ENCODE peak calls at places on chromosomes 16 and 17, in four cellular contexts. R, C, N and F are unnamed samples.

GRCh38 chr16:2511128-2511785 is 2.5 kb upstream of the ATP6V0C start:
- DNase-seq in R (peak), C (peak), N (peak), F (peak)

GRCh38 chr17:76956846-76957540 is 88.8 kb downstream of the MGAT5B start:
- DNase-seq in R (no peak), C (no peak), N (no peak), F (no peak)

GRCh38 chr16:89909777-89910716 is 8.6 kb upstream of the MC1R start:
- DNase-seq in R (peak), C (peak), N (peak), F (peak)

GRCh38 chr16:25198021-25198420 is 18.7 kb upstream of the AQP8 start:
- DNase-seq in R (no peak), C (no peak), N (no peak), F (no peak)

GRCh38 chr17:75679706-75680201 is 12.6 kb downstream of the SAP30BP start:
- DNase-seq in R (peak), C (peak), N (no peak), F (no peak)

GRCh38 chr17:34306466-34306865 is 12.8 kb upstream of the CCL8 start:
- DNase-seq in R (no peak), C (peak), N (no peak), F (no peak)

GRCh38 chr16:19481769-19482168 is 40.1 kb downstream of the GDE1 start:
- DNase-seq in R (no peak), C (no peak), N (no peak), F (no peak)

GRCh38 chr16:74281285-74281684 is 15.3 kb upstream of the PSMD7 start:
- DNase-seq in R (no peak), C (no peak), N (no peak), F (no peak)

GRCh38 chr16:34802396-34802795 is 1343.0 kb downstream of the TP53TG3F start:
- DNase-seq in R (no peak), C (no peak), N (no peak), F (no peak)

GRCh38 chr16:17287401-17287800 is 183.4 kb downstream of the XYLT1 start:
- DNase-seq in R (no peak), C (no peak), N (no peak), F (no peak)

GRCh38 chr17:16353702-16354174 is 469 bp upstream of the CENPV start:
- DNase-seq in R (no peak), C (no peak), N (no peak), F (no peak)

GRCh38 chr17:70855401-70856054 is 686.2 kb downstream of the KCNJ2 start:
- DNase-seq in R (no peak), C (no peak), N (no peak), F (no peak)

GRCh38 chr16:89149386-89149785 is 22.2 kb upstream of the CDH15 start:
- DNase-seq in R (no peak), C (no peak), N (no peak), F (no peak)

GRCh38 chr17:83173997-83174858 is 94.8 kb downstream of the METRNL start:
- DNase-seq in R (peak), C (peak), N (peak), F (no peak)

GRCh38 chr17:66755101-66755943 is 79.6 kb upstream of the CACNG5 start:
- DNase-seq in R (no peak), C (no peak), N (no peak), F (no peak)

GRCh38 chr16:67593288-67593687 is 31.0 kb downstream of the CTCF start:
- DNase-seq in R (no peak), C (no peak), N (no peak), F (no peak)

GRCh38 chr16:53829186-53829747 is 125.3 kb downstream of the FTO start:
- DNase-seq in R (no peak), C (no peak), N (no peak), F (no peak)

GRCh38 chr17:7015587-7016020 is 3.2 kb downstream of the RNASEK start:
- DNase-seq in R (no peak), C (no peak), N (no peak), F (no peak)

DNA sequence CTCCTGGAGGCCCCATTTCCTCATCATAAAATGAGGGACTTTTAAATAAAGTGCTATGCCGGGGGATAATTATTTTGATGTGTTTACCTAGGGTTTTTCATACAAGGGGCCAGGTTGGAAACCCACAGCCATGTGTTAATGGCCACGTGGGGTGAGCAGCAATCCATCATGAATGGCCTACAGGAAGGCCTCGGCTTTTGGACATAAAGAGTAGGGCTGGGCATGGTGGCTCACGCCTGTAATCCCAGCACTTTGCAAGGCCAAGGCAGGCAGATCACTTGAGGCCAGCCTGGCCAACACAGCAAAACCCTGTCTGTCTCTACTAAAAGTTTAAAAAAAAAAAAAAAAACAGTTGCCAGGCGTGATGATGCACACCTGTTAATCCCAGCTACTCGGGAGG is 40.3 kb downstream of the MEAK7 start:
- DNase-seq in R (no peak), C (no peak), N (no peak), F (no peak)
- H3K4me3 ChIP-seq in R (no peak), C (no peak), N (no peak), F (no peak)

GRCh38 chr17:50026901-50027638 is 28.8 kb upstream of the ITGA3 start:
- DNase-seq in R (peak), C (peak), N (peak), F (peak)
- H3K4me3 ChIP-seq in R (no peak), C (no peak), N (peak), F (peak)

DNA sequence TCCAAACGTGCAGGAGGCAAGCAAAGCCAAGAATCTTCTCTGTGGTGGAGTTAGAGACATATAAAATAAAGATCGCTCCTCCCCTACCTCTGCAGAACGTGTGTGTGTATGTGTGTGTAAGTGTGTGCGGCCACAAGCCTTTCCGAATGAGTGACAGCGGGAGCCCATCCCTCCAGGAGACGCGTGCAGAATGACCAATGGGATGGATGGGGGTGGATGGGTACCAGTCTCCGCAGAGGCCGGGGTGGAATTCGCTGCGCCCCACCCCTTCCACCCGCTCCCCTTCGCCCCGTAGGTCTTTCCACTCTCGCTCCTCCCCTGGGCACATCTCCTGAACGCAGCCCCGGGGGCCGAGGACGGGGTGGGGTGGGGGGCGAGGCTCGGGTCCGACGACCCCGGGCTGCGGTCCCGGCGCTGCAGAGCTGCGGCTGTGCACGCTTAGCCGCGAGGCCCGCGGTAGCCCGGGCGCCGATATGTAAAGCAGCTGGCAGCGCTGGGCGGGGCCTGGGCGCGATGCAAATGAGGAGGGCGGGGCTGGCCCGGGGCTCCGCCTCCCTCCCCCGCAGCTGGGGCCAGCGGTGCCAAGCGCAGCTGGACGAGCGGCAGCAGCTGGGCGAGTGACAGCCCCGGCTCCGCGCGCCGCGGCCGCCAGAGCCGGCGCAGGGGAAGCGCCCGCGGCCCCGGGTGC is at the start of gene PRKCB:
- DNase-seq in R (peak), C (peak), N (peak), F (peak)
- H3K4me3 ChIP-seq in R (peak), C (peak), N (peak), F (peak)

DNA sequence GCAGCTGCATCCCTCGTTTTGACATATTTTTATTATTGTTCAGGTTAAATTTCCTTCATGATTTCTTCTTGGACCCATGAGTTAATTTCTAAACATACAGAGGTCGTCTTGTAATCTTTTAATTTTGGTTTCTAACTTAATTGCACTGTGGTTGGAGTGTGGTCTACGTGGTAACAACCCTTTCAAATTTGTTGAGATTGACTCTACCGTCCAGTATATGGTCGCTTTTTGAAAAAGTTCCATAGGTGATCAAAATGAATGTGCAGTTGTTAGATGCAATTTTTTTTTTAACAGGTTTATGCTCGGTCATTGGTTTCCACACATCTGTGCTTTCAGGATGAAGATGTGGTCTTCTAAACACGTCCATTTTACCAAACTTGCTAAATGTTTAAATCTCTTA is 11.0 kb upstream of the SLC6A4 start:
- DNase-seq in R (no peak), C (no peak), N (no peak), F (no peak)
- H3K4me3 ChIP-seq in R (no peak), C (no peak), N (no peak), F (no peak)